ENCODE peak calls at places on chromosomes 2 and 18, in six cellular contexts. P, B, J, H, N and T are unnamed samples.

GRCh38 chr2:84925336-84925723 is 19.9 kb downstream of the TMSB10 start:
- DNase-seq in H (no peak), B (no peak), N (no peak), J (peak), P (no peak), T (no peak)

GRCh38 chr2:175630319-175631246 is 371.5 kb downstream of the LNPK start:
- DNase-seq in J (no peak), N (no peak), H (no peak), B (no peak), P (no peak), T (no peak)

GRCh38 chr2:150663143-150663542 is 175.7 kb upstream of the RND3 start:
- DNase-seq in H (no peak), B (no peak), J (no peak), P (no peak), N (peak), T (no peak)

GRCh38 chr18:35029103-35029502 is 12.1 kb upstream of the MAPRE2 start:
- DNase-seq in H (no peak), B (peak), J (no peak), N (peak), P (no peak), T (no peak)

GRCh38 chr2:171893824-171894611 is at the start of gene SLC25A12:
- DNase-seq in H (peak), P (peak), J (peak), N (peak), B (peak), T (peak)

GRCh38 chr2:70647873-70648481 is 94.4 kb upstream of the TGFA start:
- DNase-seq in B (peak), P (peak), J (peak), N (peak), H (peak), T (peak)

GRCh38 chr2:235577404-235578330 is 83.8 kb downstream of the AGAP1 start:
- DNase-seq in H (no peak), B (peak), J (no peak), N (peak), P (peak), T (no peak)

GRCh38 chr18:62341423-62341920 is 16.4 kb downstream of the TNFRSF11A start:
- DNase-seq in B (no peak), H (no peak), P (no peak), J (no peak), N (no peak), T (no peak)

GRCh38 chr2:49045083-49045482 is 109.2 kb downstream of the FSHR start:
- DNase-seq in N (no peak), H (no peak), B (no peak), J (no peak), P (no peak), T (no peak)

GRCh38 chr2:7992612-7993596 is 689.0 kb upstream of the ID2 start:
- DNase-seq in B (no peak), P (no peak), H (no peak), N (peak), J (no peak), T (no peak)

GRCh38 chr2:26904839-26905238 is 56.9 kb downstream of the DPYSL5 start:
- DNase-seq in B (no peak), H (no peak), J (no peak), N (no peak), P (no peak), T (no peak)

GRCh38 chr18:22466608-22467390 is 49.1 kb upstream of the CTAGE1 start:
- DNase-seq in N (peak), H (no peak), B (no peak), P (no peak), J (no peak), T (no peak)

GRCh38 chr2:37816686-37817085 is 108.4 kb upstream of the RMDN2 start:
- DNase-seq in J (no peak), N (no peak), B (no peak), P (no peak), H (no peak), T (no peak)

GRCh38 chr2:32864761-32865160 is 82.0 kb upstream of the LTBP1 start:
- DNase-seq in N (peak), P (no peak), B (no peak), H (no peak), J (no peak), T (no peak)

GRCh38 chr18:67589325-67589724 is 72.8 kb upstream of the DSEL start:
- DNase-seq in B (no peak), P (no peak), J (no peak), H (no peak), N (peak), T (no peak)

GRCh38 chr18:48139427-48140347 is 209.2 kb upstream of the SMAD2 start:
- DNase-seq in P (no peak), N (no peak), H (no peak), B (no peak), J (no peak), T (no peak)

GRCh38 chr2:2641541-2642410 is 310.7 kb upstream of the MYT1L start:
- DNase-seq in P (no peak), H (no peak), J (no peak), B (no peak), N (no peak), T (no peak)

GRCh38 chr2:105287692-105288091 is 41.8 kb downstream of the TGFBRAP1 start:
- DNase-seq in B (peak), H (peak), N (peak), J (no peak), P (peak), T (peak)

GRCh38 chr18:5895300-5895885 is at the start of gene TMEM200C:
- DNase-seq in P (peak), J (no peak), N (no peak), H (no peak), B (peak), T (peak)

GRCh38 chr2:173217106-173217840 is 137.4 kb upstream of the CDCA7 start:
- DNase-seq in P (peak), J (no peak), H (no peak), B (no peak), N (no peak), T (no peak)

GRCh38 chr2:201470821-201471731 is 19.5 kb downstream of the STRADB start:
- DNase-seq in H (no peak), P (peak), B (no peak), J (no peak), N (peak), T (no peak)

GRCh38 chr2:126901459-126901858 is 2.8 kb downstream of the TEX51 start:
- DNase-seq in H (no peak), N (no peak), B (no peak), P (no peak), J (peak), T (no peak)

GRCh38 chr2:37688771-37689468 is 17.5 kb upstream of the CDC42EP3 start:
- DNase-seq in P (no peak), B (no peak), H (no peak), N (peak), J (no peak), T (no peak)

GRCh38 chr2:180497621-180498152 is 482.7 kb upstream of the UBE2E3 start:
- DNase-seq in N (no peak), H (no peak), J (no peak), B (no peak), P (no peak), T (no peak)

GRCh38 chr2:41038408-41038807 is 586.5 kb upstream of the SLC8A1 start:
- DNase-seq in N (peak), J (no peak), B (no peak), H (no peak), P (no peak), T (no peak)

GRCh38 chr2:150097891-150098595 is 389.4 kb downstream of the RND3 start:
- DNase-seq in P (no peak), N (peak), H (no peak), J (no peak), B (no peak), T (no peak)

GRCh38 chr2:42978175-42978886 is 185.9 kb upstream of the HAAO start:
- DNase-seq in P (no peak), J (peak), B (no peak), H (no peak), N (no peak), T (no peak)

GRCh38 chr2:113894156-113894743 is 4.4 kb downstream of the ACTR3 start:
- DNase-seq in H (no peak), P (no peak), J (no peak), N (peak), B (no peak), T (no peak)